ENCODE peak calls at places on chromosome 6, in ten cellular contexts. One of them, this sample, is unnamed.

GRCh38 chr6:108518714-108519576 is 41.8 kb upstream of the FOXO3 start:
- DNase-seq in ELF-1: peak
- DNase-seq in T-helper 1 cell: no peak
- DNase-seq in lower leg skin: no peak
- DNase-seq in iPS-NIHi11: peak
- DNase-seq in AG09309: no peak
- DNase-seq in EL: peak
- DNase-seq in renal cortical epithelial cell: peak
- DNase-seq in NCI-H1930: no peak
- DNase-seq in activated CD4-positive, alpha-beta T cell treated with anti-CD3 and anti-CD28 coated beads, Interleukin-2, amount 50 U/mL, for 1 hour: no peak
- DNase-seq in this sample: peak

GRCh38 chr6:18507018-18507415 is 119.9 kb downstream of the RNF144B start:
- DNase-seq in ELF-1: peak
- DNase-seq in T-helper 1 cell: no peak
- DNase-seq in lower leg skin: no peak
- DNase-seq in iPS-NIHi11: no peak
- DNase-seq in AG09309: no peak
- DNase-seq in EL: no peak
- DNase-seq in renal cortical epithelial cell: no peak
- DNase-seq in NCI-H1930: no peak
- DNase-seq in activated CD4-positive, alpha-beta T cell treated with anti-CD3 and anti-CD28 coated beads, Interleukin-2, amount 50 U/mL, for 1 hour: no peak
- DNase-seq in this sample: peak

GRCh38 chr6:42137192-42137753 is 5.1 kb downstream of the C6orf132 start:
- DNase-seq in ELF-1: peak
- DNase-seq in T-helper 1 cell: no peak
- DNase-seq in lower leg skin: no peak
- DNase-seq in iPS-NIHi11: no peak
- DNase-seq in AG09309: no peak
- DNase-seq in EL: no peak
- DNase-seq in renal cortical epithelial cell: peak
- DNase-seq in NCI-H1930: no peak
- DNase-seq in activated CD4-positive, alpha-beta T cell treated with anti-CD3 and anti-CD28 coated beads, Interleukin-2, amount 50 U/mL, for 1 hour: no peak
- DNase-seq in this sample: peak

GRCh38 chr6:167588181-167588919 is 238.4 kb upstream of the AFDN start:
- DNase-seq in ELF-1: no peak
- DNase-seq in T-helper 1 cell: no peak
- DNase-seq in lower leg skin: no peak
- DNase-seq in iPS-NIHi11: peak
- DNase-seq in AG09309: no peak
- DNase-seq in EL: no peak
- DNase-seq in renal cortical epithelial cell: no peak
- DNase-seq in NCI-H1930: no peak
- DNase-seq in activated CD4-positive, alpha-beta T cell treated with anti-CD3 and anti-CD28 coated beads, Interleukin-2, amount 50 U/mL, for 1 hour: no peak
- DNase-seq in this sample: no peak

GRCh38 chr6:108029226-108029921 is 45.2 kb downstream of the OSTM1 start:
- DNase-seq in ELF-1: no peak
- DNase-seq in T-helper 1 cell: no peak
- DNase-seq in lower leg skin: no peak
- DNase-seq in iPS-NIHi11: no peak
- DNase-seq in AG09309: no peak
- DNase-seq in EL: no peak
- DNase-seq in renal cortical epithelial cell: no peak
- DNase-seq in NCI-H1930: no peak
- DNase-seq in activated CD4-positive, alpha-beta T cell treated with anti-CD3 and anti-CD28 coated beads, Interleukin-2, amount 50 U/mL, for 1 hour: no peak
- DNase-seq in this sample: peak

GRCh38 chr6:166241974-166242373 is 66.2 kb downstream of the PRR18 start:
- DNase-seq in ELF-1: no peak
- DNase-seq in T-helper 1 cell: no peak
- DNase-seq in lower leg skin: no peak
- DNase-seq in iPS-NIHi11: no peak
- DNase-seq in AG09309: no peak
- DNase-seq in EL: no peak
- DNase-seq in renal cortical epithelial cell: no peak
- DNase-seq in NCI-H1930: no peak
- DNase-seq in activated CD4-positive, alpha-beta T cell treated with anti-CD3 and anti-CD28 coated beads, Interleukin-2, amount 50 U/mL, for 1 hour: no peak
- DNase-seq in this sample: no peak

GRCh38 chr6:158661156-158661555 is 11.3 kb downstream of the SYTL3 start:
- DNase-seq in ELF-1: no peak
- DNase-seq in T-helper 1 cell: no peak
- DNase-seq in lower leg skin: no peak
- DNase-seq in iPS-NIHi11: no peak
- DNase-seq in AG09309: no peak
- DNase-seq in EL: no peak
- DNase-seq in renal cortical epithelial cell: no peak
- DNase-seq in NCI-H1930: no peak
- DNase-seq in activated CD4-positive, alpha-beta T cell treated with anti-CD3 and anti-CD28 coated beads, Interleukin-2, amount 50 U/mL, for 1 hour: no peak
- DNase-seq in this sample: peak

GRCh38 chr6:110822248-110822647 is 7.0 kb upstream of the CDK19 start:
- DNase-seq in ELF-1: no peak
- DNase-seq in T-helper 1 cell: no peak
- DNase-seq in lower leg skin: no peak
- DNase-seq in iPS-NIHi11: no peak
- DNase-seq in AG09309: peak
- DNase-seq in EL: no peak
- DNase-seq in renal cortical epithelial cell: no peak
- DNase-seq in NCI-H1930: no peak
- DNase-seq in activated CD4-positive, alpha-beta T cell treated with anti-CD3 and anti-CD28 coated beads, Interleukin-2, amount 50 U/mL, for 1 hour: no peak
- DNase-seq in this sample: no peak

GRCh38 chr6:160992323-160993314 is 1.1 kb downstream of the MAP3K4 start:
- DNase-seq in ELF-1: peak
- DNase-seq in T-helper 1 cell: no peak
- DNase-seq in lower leg skin: peak
- DNase-seq in iPS-NIHi11: peak
- DNase-seq in AG09309: no peak
- DNase-seq in EL: peak
- DNase-seq in renal cortical epithelial cell: peak
- DNase-seq in NCI-H1930: peak
- DNase-seq in activated CD4-positive, alpha-beta T cell treated with anti-CD3 and anti-CD28 coated beads, Interleukin-2, amount 50 U/mL, for 1 hour: peak
- DNase-seq in this sample: peak

GRCh38 chr6:134247854-134248580 is 69.9 kb downstream of the SGK1 start:
- DNase-seq in ELF-1: no peak
- DNase-seq in T-helper 1 cell: no peak
- DNase-seq in lower leg skin: no peak
- DNase-seq in iPS-NIHi11: no peak
- DNase-seq in AG09309: no peak
- DNase-seq in EL: no peak
- DNase-seq in renal cortical epithelial cell: no peak
- DNase-seq in NCI-H1930: no peak
- DNase-seq in activated CD4-positive, alpha-beta T cell treated with anti-CD3 and anti-CD28 coated beads, Interleukin-2, amount 50 U/mL, for 1 hour: no peak
- DNase-seq in this sample: no peak

GRCh38 chr6:33720998-33721397 is 9.5 kb upstream of the UQCC2 start:
- DNase-seq in ELF-1: no peak
- DNase-seq in T-helper 1 cell: no peak
- DNase-seq in lower leg skin: no peak
- DNase-seq in iPS-NIHi11: no peak
- DNase-seq in AG09309: no peak
- DNase-seq in EL: no peak
- DNase-seq in renal cortical epithelial cell: no peak
- DNase-seq in NCI-H1930: no peak
- DNase-seq in activated CD4-positive, alpha-beta T cell treated with anti-CD3 and anti-CD28 coated beads, Interleukin-2, amount 50 U/mL, for 1 hour: no peak
- DNase-seq in this sample: peak

GRCh38 chr6:107585815-107586435 is 96.0 kb downstream of the SOBP start:
- DNase-seq in ELF-1: no peak
- DNase-seq in T-helper 1 cell: no peak
- DNase-seq in lower leg skin: no peak
- DNase-seq in iPS-NIHi11: no peak
- DNase-seq in AG09309: no peak
- DNase-seq in EL: no peak
- DNase-seq in renal cortical epithelial cell: no peak
- DNase-seq in NCI-H1930: no peak
- DNase-seq in activated CD4-positive, alpha-beta T cell treated with anti-CD3 and anti-CD28 coated beads, Interleukin-2, amount 50 U/mL, for 1 hour: no peak
- DNase-seq in this sample: peak

GRCh38 chr6:68238097-68238597 is 396.9 kb upstream of the ADGRB3 start:
- DNase-seq in ELF-1: no peak
- DNase-seq in T-helper 1 cell: no peak
- DNase-seq in lower leg skin: no peak
- DNase-seq in iPS-NIHi11: no peak
- DNase-seq in AG09309: no peak
- DNase-seq in EL: no peak
- DNase-seq in renal cortical epithelial cell: peak
- DNase-seq in NCI-H1930: no peak
- DNase-seq in activated CD4-positive, alpha-beta T cell treated with anti-CD3 and anti-CD28 coated beads, Interleukin-2, amount 50 U/mL, for 1 hour: no peak
- DNase-seq in this sample: no peak

GRCh38 chr6:64504509-64504908 is 868.9 kb downstream of the PHF3 start:
- DNase-seq in ELF-1: no peak
- DNase-seq in T-helper 1 cell: no peak
- DNase-seq in lower leg skin: no peak
- DNase-seq in iPS-NIHi11: no peak
- DNase-seq in AG09309: no peak
- DNase-seq in EL: no peak
- DNase-seq in renal cortical epithelial cell: no peak
- DNase-seq in NCI-H1930: no peak
- DNase-seq in activated CD4-positive, alpha-beta T cell treated with anti-CD3 and anti-CD28 coated beads, Interleukin-2, amount 50 U/mL, for 1 hour: no peak
- DNase-seq in this sample: peak

GRCh38 chr6:104527311-104527710 is 332.4 kb downstream of the HACE1 start:
- DNase-seq in ELF-1: no peak
- DNase-seq in T-helper 1 cell: no peak
- DNase-seq in lower leg skin: peak
- DNase-seq in iPS-NIHi11: no peak
- DNase-seq in AG09309: no peak
- DNase-seq in EL: no peak
- DNase-seq in renal cortical epithelial cell: no peak
- DNase-seq in NCI-H1930: no peak
- DNase-seq in activated CD4-positive, alpha-beta T cell treated with anti-CD3 and anti-CD28 coated beads, Interleukin-2, amount 50 U/mL, for 1 hour: no peak
- DNase-seq in this sample: peak

GRCh38 chr6:37456816-37457560 is 24.0 kb downstream of the CMTR1 start:
- DNase-seq in ELF-1: no peak
- DNase-seq in T-helper 1 cell: no peak
- DNase-seq in lower leg skin: no peak
- DNase-seq in iPS-NIHi11: no peak
- DNase-seq in AG09309: peak
- DNase-seq in EL: peak
- DNase-seq in renal cortical epithelial cell: no peak
- DNase-seq in NCI-H1930: no peak
- DNase-seq in activated CD4-positive, alpha-beta T cell treated with anti-CD3 and anti-CD28 coated beads, Interleukin-2, amount 50 U/mL, for 1 hour: no peak
- DNase-seq in this sample: no peak

GRCh38 chr6:111562271-111562670 is 43.4 kb downstream of the TRAF3IP2 start:
- DNase-seq in ELF-1: no peak
- DNase-seq in T-helper 1 cell: no peak
- DNase-seq in lower leg skin: no peak
- DNase-seq in iPS-NIHi11: no peak
- DNase-seq in AG09309: no peak
- DNase-seq in EL: no peak
- DNase-seq in renal cortical epithelial cell: no peak
- DNase-seq in NCI-H1930: no peak
- DNase-seq in activated CD4-positive, alpha-beta T cell treated with anti-CD3 and anti-CD28 coated beads, Interleukin-2, amount 50 U/mL, for 1 hour: no peak
- DNase-seq in this sample: no peak

GRCh38 chr6:142975272-142975805 is 30.4 kb upstream of the HIVEP2 start:
- DNase-seq in ELF-1: peak
- DNase-seq in T-helper 1 cell: no peak
- DNase-seq in lower leg skin: no peak
- DNase-seq in iPS-NIHi11: peak
- DNase-seq in AG09309: no peak
- DNase-seq in EL: no peak
- DNase-seq in renal cortical epithelial cell: no peak
- DNase-seq in NCI-H1930: no peak
- DNase-seq in activated CD4-positive, alpha-beta T cell treated with anti-CD3 and anti-CD28 coated beads, Interleukin-2, amount 50 U/mL, for 1 hour: no peak
- DNase-seq in this sample: no peak

GRCh38 chr6:132085731-132086130 is 134.6 kb upstream of the CCN2 start:
- DNase-seq in ELF-1: no peak
- DNase-seq in T-helper 1 cell: no peak
- DNase-seq in lower leg skin: no peak
- DNase-seq in iPS-NIHi11: no peak
- DNase-seq in AG09309: no peak
- DNase-seq in EL: peak
- DNase-seq in renal cortical epithelial cell: no peak
- DNase-seq in NCI-H1930: no peak
- DNase-seq in activated CD4-positive, alpha-beta T cell treated with anti-CD3 and anti-CD28 coated beads, Interleukin-2, amount 50 U/mL, for 1 hour: no peak
- DNase-seq in this sample: no peak

GRCh38 chr6:72371473-72371872 is 250.4 kb upstream of the KCNQ5 start:
- DNase-seq in ELF-1: no peak
- DNase-seq in T-helper 1 cell: no peak
- DNase-seq in lower leg skin: no peak
- DNase-seq in iPS-NIHi11: no peak
- DNase-seq in AG09309: no peak
- DNase-seq in EL: no peak
- DNase-seq in renal cortical epithelial cell: no peak
- DNase-seq in NCI-H1930: no peak
- DNase-seq in activated CD4-positive, alpha-beta T cell treated with anti-CD3 and anti-CD28 coated beads, Interleukin-2, amount 50 U/mL, for 1 hour: no peak
- DNase-seq in this sample: no peak

GRCh38 chr6:30618270-30618787 is 689 bp downstream of the MRPS18B start:
- DNase-seq in ELF-1: no peak
- DNase-seq in T-helper 1 cell: no peak
- DNase-seq in lower leg skin: no peak
- DNase-seq in iPS-NIHi11: no peak
- DNase-seq in AG09309: no peak
- DNase-seq in EL: no peak
- DNase-seq in renal cortical epithelial cell: no peak
- DNase-seq in NCI-H1930: no peak
- DNase-seq in activated CD4-positive, alpha-beta T cell treated with anti-CD3 and anti-CD28 coated beads, Interleukin-2, amount 50 U/mL, for 1 hour: no peak
- DNase-seq in this sample: peak

GRCh38 chr6:134446228-134446848 is 128.4 kb upstream of the SGK1 start:
- DNase-seq in ELF-1: no peak
- DNase-seq in T-helper 1 cell: no peak
- DNase-seq in lower leg skin: no peak
- DNase-seq in iPS-NIHi11: no peak
- DNase-seq in AG09309: no peak
- DNase-seq in EL: peak
- DNase-seq in renal cortical epithelial cell: peak
- DNase-seq in NCI-H1930: no peak
- DNase-seq in activated CD4-positive, alpha-beta T cell treated with anti-CD3 and anti-CD28 coated beads, Interleukin-2, amount 50 U/mL, for 1 hour: no peak
- DNase-seq in this sample: peak

GRCh38 chr6:55033021-55033546 is 141.2 kb upstream of the HCRTR2 start:
- DNase-seq in ELF-1: no peak
- DNase-seq in T-helper 1 cell: no peak
- DNase-seq in lower leg skin: no peak
- DNase-seq in iPS-NIHi11: no peak
- DNase-seq in AG09309: no peak
- DNase-seq in EL: peak
- DNase-seq in renal cortical epithelial cell: no peak
- DNase-seq in NCI-H1930: no peak
- DNase-seq in activated CD4-positive, alpha-beta T cell treated with anti-CD3 and anti-CD28 coated beads, Interleukin-2, amount 50 U/mL, for 1 hour: no peak
- DNase-seq in this sample: no peak

GRCh38 chr6:24827162-24827561 is 28.4 kb upstream of the ARMH2 start:
- DNase-seq in ELF-1: no peak
- DNase-seq in T-helper 1 cell: no peak
- DNase-seq in lower leg skin: no peak
- DNase-seq in iPS-NIHi11: no peak
- DNase-seq in AG09309: no peak
- DNase-seq in EL: no peak
- DNase-seq in renal cortical epithelial cell: peak
- DNase-seq in NCI-H1930: no peak
- DNase-seq in activated CD4-positive, alpha-beta T cell treated with anti-CD3 and anti-CD28 coated beads, Interleukin-2, amount 50 U/mL, for 1 hour: no peak
- DNase-seq in this sample: peak

GRCh38 chr6:55974688-55975087 is 99.3 kb upstream of the BMP5 start:
- DNase-seq in ELF-1: no peak
- DNase-seq in T-helper 1 cell: no peak
- DNase-seq in lower leg skin: no peak
- DNase-seq in iPS-NIHi11: no peak
- DNase-seq in AG09309: no peak
- DNase-seq in EL: no peak
- DNase-seq in renal cortical epithelial cell: no peak
- DNase-seq in NCI-H1930: no peak
- DNase-seq in activated CD4-positive, alpha-beta T cell treated with anti-CD3 and anti-CD28 coated beads, Interleukin-2, amount 50 U/mL, for 1 hour: no peak
- DNase-seq in this sample: no peak

GRCh38 chr6:166822609-166823008 is 133.7 kb downstream of the RNASET2 start:
- DNase-seq in ELF-1: no peak
- DNase-seq in T-helper 1 cell: no peak
- DNase-seq in lower leg skin: no peak
- DNase-seq in iPS-NIHi11: no peak
- DNase-seq in AG09309: no peak
- DNase-seq in EL: no peak
- DNase-seq in renal cortical epithelial cell: no peak
- DNase-seq in NCI-H1930: no peak
- DNase-seq in activated CD4-positive, alpha-beta T cell treated with anti-CD3 and anti-CD28 coated beads, Interleukin-2, amount 50 U/mL, for 1 hour: no peak
- DNase-seq in this sample: no peak

GRCh38 chr6:110415297-110415916 is at the start of gene DDO:
- DNase-seq in ELF-1: no peak
- DNase-seq in T-helper 1 cell: no peak
- DNase-seq in lower leg skin: peak
- DNase-seq in iPS-NIHi11: no peak
- DNase-seq in AG09309: no peak
- DNase-seq in EL: peak
- DNase-seq in renal cortical epithelial cell: peak
- DNase-seq in NCI-H1930: no peak
- DNase-seq in activated CD4-positive, alpha-beta T cell treated with anti-CD3 and anti-CD28 coated beads, Interleukin-2, amount 50 U/mL, for 1 hour: no peak
- DNase-seq in this sample: no peak

GRCh38 chr6:113642714-113643442 is 214.3 kb upstream of the MARCKS start:
- DNase-seq in ELF-1: peak
- DNase-seq in T-helper 1 cell: no peak
- DNase-seq in lower leg skin: no peak
- DNase-seq in iPS-NIHi11: peak
- DNase-seq in AG09309: no peak
- DNase-seq in EL: peak
- DNase-seq in renal cortical epithelial cell: peak
- DNase-seq in NCI-H1930: peak
- DNase-seq in activated CD4-positive, alpha-beta T cell treated with anti-CD3 and anti-CD28 coated beads, Interleukin-2, amount 50 U/mL, for 1 hour: no peak
- DNase-seq in this sample: peak

This sample was measured in NCI-H69.